ENCODE peak calls at places on chromosomes 16 and 17, in six cellular contexts. Z is IMR-90, E is H1, J is trophoblast cell, N is H9, B is mesenchymal stem cell. S is an unnamed sample.

GRCh38 chr16:85514601-85515318 is 98.4 kb upstream of the GSE1 start:
- DNase-seq in N (no peak), J (peak), B (peak), Z (peak), E (no peak), S (peak)

GRCh38 chr16:59013930-59014329 is 279.8 kb upstream of the GOT2 start:
- DNase-seq in J (no peak), Z (no peak), N (no peak), E (no peak), B (no peak), S (no peak)

GRCh38 chr17:50719144-50719923 is at the start of gene LUC7L3:
- DNase-seq in N (peak), B (peak), E (peak), Z (peak), J (peak), S (peak)

GRCh38 chr17:63285566-63285965 is 160.5 kb downstream of the CYB561 start:
- DNase-seq in J (no peak), N (no peak), B (no peak), Z (no peak), E (no peak), S (no peak)

GRCh38 chr17:31072186-31072585 is 22.6 kb upstream of the NF1 start:
- DNase-seq in N (no peak), Z (peak), B (peak), E (no peak), J (peak), S (peak)

GRCh38 chr17:17175917-17176316 is 30.2 kb downstream of the PLD6 start:
- DNase-seq in N (no peak), J (no peak), B (no peak), E (no peak), Z (no peak), S (no peak)

GRCh38 chr17:66716236-66717026 is 118.5 kb upstream of the CACNG5 start:
- DNase-seq in N (peak), E (no peak), J (no peak), Z (peak), B (no peak), S (no peak)

GRCh38 chr17:45705123-45706009 is 78.8 kb upstream of the CRHR1 start:
- DNase-seq in B (no peak), Z (peak), N (no peak), E (no peak), J (peak), S (no peak)

GRCh38 chr17:74646231-74646630 is 22.7 kb upstream of the CD300E start:
- DNase-seq in J (peak), Z (no peak), N (no peak), B (no peak), E (no peak), S (no peak)

GRCh38 chr17:80821546-80821945 is 170.1 kb upstream of the CHMP6 start:
- DNase-seq in Z (no peak), B (no peak), J (no peak), E (no peak), N (no peak), S (no peak)

GRCh38 chr17:5665164-5665563 is 80.9 kb upstream of the NLRP1 start:
- DNase-seq in B (no peak), J (no peak), Z (no peak), E (no peak), N (no peak), S (no peak)

GRCh38 chr17:1555618-1556471 is 6.7 kb downstream of the PITPNA start:
- DNase-seq in N (no peak), E (no peak), Z (no peak), J (no peak), B (no peak), S (no peak)

GRCh38 chr16:66408181-66409048 is 18.7 kb upstream of the BEAN1 start:
- DNase-seq in B (peak), J (peak), Z (peak), N (no peak), E (no peak), S (no peak)

GRCh38 chr16:21710938-21711337 is 47.2 kb downstream of the OTOA start:
- DNase-seq in J (no peak), N (no peak), E (no peak), Z (no peak), B (no peak), S (no peak)

GRCh38 chr17:75749545-75750389 is 15.2 kb downstream of the GALK1 start:
- DNase-seq in E (peak), Z (peak), N (peak), B (peak), J (peak), S (peak)

GRCh38 chr16:873243-873661 is 72.7 kb upstream of the GNG13 start:
- DNase-seq in N (no peak), B (no peak), Z (no peak), J (no peak), E (no peak), S (no peak)

GRCh38 chr17:47806026-47806912 is 15.3 kb downstream of the OSBPL7 start:
- DNase-seq in Z (no peak), J (no peak), B (no peak), N (peak), E (no peak), S (no peak)

GRCh38 chr17:31787082-31787481 is 72.0 kb downstream of the COPRS start:
- DNase-seq in B (no peak), J (no peak), N (no peak), Z (no peak), E (no peak), S (no peak)

GRCh38 chr17:49508061-49508865 is 13.2 kb downstream of the NGFR start:
- DNase-seq in N (peak), E (peak), J (peak), Z (no peak), B (no peak), S (peak)

GRCh38 chr17:10681866-10682446 is 15.4 kb downstream of the SCO1 start:
- DNase-seq in N (no peak), B (no peak), Z (peak), E (no peak), J (peak), S (no peak)

GRCh38 chr17:17739388-17740066 is 58.3 kb downstream of the RAI1 start:
- DNase-seq in B (peak), J (no peak), E (no peak), N (no peak), Z (peak), S (no peak)

GRCh38 chr17:43679401-43679800 is 17.7 kb upstream of the MEOX1 start:
- DNase-seq in B (no peak), N (no peak), Z (no peak), E (no peak), J (no peak), S (no peak)
- H4K91ac ChIP-seq in B (no peak), N (no peak), Z (no peak), E (no peak), J (no peak), S (no peak)

GRCh38 chr17:9022553-9023388 is 1.5 kb downstream of the NTN1 start:
- DNase-seq in J (peak), N (peak), Z (no peak), B (peak), E (no peak), S (peak)

GRCh38 chr17:9020096-9020823 is 1.1 kb upstream of the NTN1 start:
- DNase-seq in E (no peak), J (no peak), Z (no peak), B (no peak), N (no peak), S (no peak)

GRCh38 chr17:9021158-9021984 is at the start of gene NTN1:
- DNase-seq in B (peak), E (no peak), Z (peak), J (peak), N (peak), S (peak)

GRCh38 chr17:9021985-9022552 is 759 bp downstream of the NTN1 start:
- DNase-seq in Z (peak), B (peak), E (no peak), J (peak), N (peak), S (peak)

GRCh38 chr17:9020824-9021157 is 519 bp upstream of the NTN1 start:
- DNase-seq in Z (no peak), B (no peak), N (no peak), E (no peak), J (no peak), S (no peak)
- H3K9ac ChIP-seq in Z (no peak), B (no peak), N (no peak), E (no peak), J (no peak), S (peak)

GRCh38 chr17:41061969-41062368 is 2.1 kb upstream of the KRTAP2-3 start:
- DNase-seq in Z (peak), E (no peak), B (peak), N (no peak), J (peak), S (no peak)
- H3K27ac ChIP-seq in Z (peak), E (no peak), B (peak), N (no peak), J (peak), S (no peak)

GRCh38 chr17:32870969-32871368 is 6.0 kb downstream of the MYO1D start:
- DNase-seq in B (peak), N (no peak), J (peak), E (no peak), Z (no peak), S (no peak)
- H4K91ac ChIP-seq in B (no peak), N (no peak), J (no peak), E (no peak), Z (no peak), S (no peak)

DNA sequence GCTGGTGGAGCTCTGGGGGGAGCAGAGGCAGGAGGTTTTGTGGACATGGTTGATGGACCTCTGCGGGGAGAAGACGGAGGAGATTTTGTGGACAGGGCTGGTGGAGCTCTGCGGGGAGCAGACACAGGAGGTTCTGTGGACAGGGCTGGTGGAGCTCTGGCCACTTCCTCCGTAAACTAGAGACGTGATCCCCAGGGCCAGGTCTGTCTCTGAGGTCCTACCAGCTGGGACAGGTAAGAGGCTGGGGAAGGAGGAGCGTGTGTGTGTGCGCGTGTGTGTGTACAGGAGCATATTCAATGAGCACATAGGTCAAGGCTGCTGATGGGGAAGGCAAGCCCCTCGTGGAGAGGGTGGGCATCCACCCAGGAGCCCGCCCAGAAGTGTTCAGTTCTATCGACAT is 20.6 kb downstream of the RPH3AL start:
- DNase-seq in N (no peak), E (no peak), B (no peak), Z (no peak), J (no peak), S (no peak)
- H3K9ac ChIP-seq in N (no peak), E (no peak), B (no peak), Z (no peak), J (no peak), S (no peak)

DNA sequence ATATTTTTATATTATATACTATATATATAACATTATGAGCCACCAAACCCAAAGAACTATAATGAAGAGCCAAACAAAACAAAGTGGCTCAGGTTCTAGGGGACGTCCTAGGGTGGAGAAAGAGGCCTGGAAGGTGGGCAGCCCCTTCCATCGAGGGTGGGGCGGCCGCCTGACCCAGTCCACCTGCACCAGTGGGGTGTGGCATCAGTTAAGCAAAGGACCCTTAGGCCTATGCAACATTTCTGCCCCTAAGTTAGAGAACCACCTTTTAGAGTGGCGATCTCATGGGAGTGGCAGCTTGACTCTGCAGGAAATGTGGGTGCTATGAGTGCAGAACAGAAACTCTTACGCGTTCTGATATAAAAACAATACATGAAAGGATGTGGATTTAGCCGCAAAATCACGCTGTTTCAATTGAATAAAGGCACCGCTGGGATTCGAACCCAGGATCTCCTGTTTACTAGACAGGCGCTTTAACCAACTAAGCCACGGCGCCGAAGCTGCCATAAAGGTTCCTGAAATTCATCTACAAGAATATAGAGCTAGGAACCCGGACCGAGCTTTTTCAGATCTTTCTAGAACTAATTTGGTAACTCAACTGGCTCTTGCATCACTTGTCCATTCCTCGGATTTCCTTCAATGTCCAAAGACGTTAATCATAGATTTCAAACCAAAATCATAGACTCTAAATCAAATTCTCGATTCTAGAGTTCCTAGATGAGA is 15.6 kb upstream of the AURKB start:
- DNase-seq in E (no peak), J (peak), N (peak), Z (peak), B (peak), S (peak)
- H3K27ac ChIP-seq in E (peak), J (peak), N (no peak), Z (no peak), B (peak), S (peak)

S was measured in neuronal stem cell.